ENCODE peak calls at places on chromosomes 7 and 10, in five cellular contexts. Q, A, O, T and C are unnamed samples.

GRCh38 chr10:114611617-114612016 is 46.5 kb downstream of the ABLIM1 start:
- DNase-seq in Q (no peak), A (no peak), O (no peak), T (peak), C (no peak)

GRCh38 chr7:55019691-55020480 is 1.1 kb downstream of the EGFR start:
- DNase-seq in Q (peak), A (peak), O (peak), T (peak), C (no peak)

GRCh38 chr7:38518516-38518915 is 112.7 kb downstream of the AMPH start:
- DNase-seq in Q (no peak), A (no peak), O (no peak), T (peak), C (no peak)

GRCh38 chr10:19195698-19196097 is 147.1 kb downstream of the MALRD1 start:
- DNase-seq in Q (no peak), A (no peak), O (no peak), T (no peak), C (no peak)

GRCh38 chr10:73798927-73799563 is 12.4 kb downstream of the NDST2 start:
- DNase-seq in Q (no peak), A (no peak), O (no peak), T (no peak), C (no peak)

GRCh38 chr10:117175215-117175900 is 21.9 kb upstream of the KCNK18 start:
- DNase-seq in Q (no peak), A (peak), O (no peak), T (no peak), C (no peak)

GRCh38 chr7:8042796-8043535 is 74.4 kb downstream of the GLCCI1 start:
- DNase-seq in Q (no peak), A (no peak), O (no peak), T (no peak), C (no peak)

GRCh38 chr10:78044179-78044578 is 10.5 kb downstream of the RPS24 start:
- DNase-seq in Q (no peak), A (no peak), O (no peak), T (peak), C (no peak)

GRCh38 chr7:52249741-52250140 is 785.7 kb upstream of the POM121L12 start:
- DNase-seq in Q (no peak), A (no peak), O (no peak), T (no peak), C (no peak)

DNA sequence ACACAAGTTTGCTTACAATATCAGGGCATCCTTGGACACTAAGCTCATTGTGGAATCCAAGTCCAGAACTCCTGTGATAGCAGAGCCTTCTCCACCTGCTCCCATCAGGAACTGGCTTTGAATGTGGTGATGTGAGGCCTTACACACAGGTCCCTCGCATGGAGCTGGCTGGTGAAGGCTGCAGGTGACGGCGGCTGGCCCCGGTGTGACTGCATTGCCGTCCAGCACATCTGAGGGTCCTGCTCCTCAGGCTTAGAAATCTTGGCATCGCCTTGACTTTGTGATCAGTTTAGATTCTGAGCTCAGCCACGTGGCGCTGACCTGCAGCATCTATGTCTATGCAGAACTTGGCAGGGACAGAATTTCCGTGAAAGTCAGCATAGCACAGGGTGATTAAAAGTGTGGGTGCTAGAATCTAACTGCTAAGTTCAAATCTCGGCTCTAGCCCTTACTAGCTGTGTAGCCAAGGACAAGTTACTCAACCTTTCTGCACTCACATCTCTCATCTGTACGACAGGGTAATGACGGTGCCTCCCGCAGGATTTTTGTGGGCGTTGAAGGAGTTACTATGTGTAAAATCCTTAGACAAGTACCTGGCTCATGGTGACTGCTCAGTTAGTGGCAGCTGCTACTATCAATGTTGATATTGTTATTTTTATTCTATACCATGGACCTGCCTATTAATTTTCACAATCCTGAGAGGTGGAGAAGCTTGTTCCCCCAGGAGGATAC is 26.6 kb downstream of the HKDC1 start:
- DNase-seq in Q (no peak), A (no peak), O (no peak), T (no peak), C (no peak)
- H3K4me3 ChIP-seq in Q (no peak), A (no peak), O (no peak), T (no peak), C (no peak)

GRCh38 chr7:108003591-108003935 is 602 bp upstream of the LAMB1 start:
- DNase-seq in Q (no peak), A (no peak), O (no peak), T (no peak), C (no peak)
- H3K4me3 ChIP-seq in Q (peak), A (no peak), O (peak), T (peak), C (peak)

DNA sequence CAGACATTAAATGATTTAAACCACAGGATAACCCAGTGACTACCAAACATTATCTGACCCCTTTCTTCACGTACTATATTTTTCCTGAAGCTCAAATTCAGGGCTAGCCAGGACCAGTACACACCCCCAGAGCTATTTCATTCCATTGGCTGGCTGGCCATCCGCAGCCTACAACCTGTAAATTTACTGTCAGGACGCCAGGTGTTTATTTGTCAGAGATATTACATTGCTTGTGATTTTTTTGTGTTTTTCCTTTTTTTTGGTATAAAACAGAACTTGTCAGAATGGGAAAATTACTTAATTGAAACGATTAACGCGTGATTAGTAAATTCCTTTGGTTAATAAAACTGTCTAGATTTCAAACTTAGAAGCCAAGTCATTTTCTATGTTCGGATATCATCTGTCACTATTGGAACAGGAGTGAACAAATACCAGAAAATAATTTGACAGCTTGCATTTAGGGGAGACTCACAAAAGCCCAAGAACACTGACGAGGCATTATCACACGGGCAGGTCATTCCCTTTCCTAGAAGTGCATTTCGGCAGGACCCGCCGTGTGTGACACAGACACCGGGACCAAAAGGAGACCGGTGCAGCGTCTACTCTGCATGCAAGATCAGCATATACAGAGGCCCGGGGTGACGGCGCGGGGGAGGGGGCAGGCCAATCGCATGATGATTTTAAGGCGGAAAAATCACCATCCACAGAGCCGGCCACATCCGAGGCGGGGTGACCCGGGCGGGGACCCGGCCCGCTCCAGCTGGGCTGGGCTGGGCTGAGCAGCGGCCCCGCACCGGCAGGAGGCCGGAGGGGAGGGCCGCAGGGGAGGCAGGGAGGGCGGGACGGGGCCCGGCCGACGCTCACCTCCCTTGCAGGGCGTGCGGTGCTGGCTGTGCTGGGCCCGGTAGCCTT is 926 bp downstream of the GLUD1 start:
- DNase-seq in Q (peak), A (peak), O (peak), T (peak), C (no peak)
- H3K4me3 ChIP-seq in Q (peak), A (peak), O (peak), T (peak), C (peak)

DNA sequence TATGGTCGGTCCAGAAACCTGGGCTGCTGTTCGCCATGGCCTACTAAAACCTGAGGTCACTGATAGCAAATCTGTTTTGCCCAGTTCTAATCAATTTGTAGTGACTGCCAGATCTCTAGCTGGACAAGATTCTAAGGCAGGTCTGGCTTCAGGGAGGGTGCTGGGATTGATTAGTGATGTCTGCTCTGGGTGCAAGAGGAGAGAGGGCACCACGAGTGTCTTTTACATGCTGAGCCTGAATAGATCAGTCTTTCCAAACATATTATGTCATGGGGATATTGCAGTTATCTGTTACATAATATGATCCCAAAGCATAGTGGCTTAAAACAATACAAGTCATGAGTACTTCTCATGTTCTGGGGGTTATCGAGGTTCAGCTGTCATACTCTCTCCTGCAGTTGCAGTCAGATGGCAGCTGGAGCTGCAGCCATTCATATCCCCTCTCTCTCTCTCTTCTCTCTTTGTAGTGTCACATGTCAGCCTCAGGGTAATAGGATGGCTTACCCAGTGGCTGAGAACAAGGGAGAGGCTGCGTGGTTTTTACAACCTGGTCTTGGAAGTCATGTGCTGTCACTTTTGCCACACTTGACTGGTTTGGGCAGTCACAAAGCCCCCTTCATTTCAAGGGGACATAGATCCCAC is 26.0 kb downstream of the SLC29A3 start:
- DNase-seq in Q (no peak), A (peak), O (no peak), T (no peak), C (no peak)
- H3K4me3 ChIP-seq in Q (no peak), A (no peak), O (no peak), T (no peak), C (no peak)

GRCh38 chr10:131978851-131979250 is 2.9 kb downstream of the BNIP3 start:
- DNase-seq in Q (no peak), A (no peak), O (no peak), T (no peak), C (no peak)

GRCh38 chr10:131980321-131980720 is 1.4 kb downstream of the BNIP3 start:
- DNase-seq in Q (no peak), A (no peak), O (no peak), T (no peak), C (no peak)

GRCh38 chr10:131979336-131979735 is 2.4 kb downstream of the BNIP3 start:
- DNase-seq in Q (no peak), A (no peak), O (no peak), T (no peak), C (no peak)

GRCh38 chr10:131980757-131981428 is 830 bp downstream of the BNIP3 start:
- DNase-seq in Q (no peak), A (peak), O (no peak), T (peak), C (no peak)

DNA sequence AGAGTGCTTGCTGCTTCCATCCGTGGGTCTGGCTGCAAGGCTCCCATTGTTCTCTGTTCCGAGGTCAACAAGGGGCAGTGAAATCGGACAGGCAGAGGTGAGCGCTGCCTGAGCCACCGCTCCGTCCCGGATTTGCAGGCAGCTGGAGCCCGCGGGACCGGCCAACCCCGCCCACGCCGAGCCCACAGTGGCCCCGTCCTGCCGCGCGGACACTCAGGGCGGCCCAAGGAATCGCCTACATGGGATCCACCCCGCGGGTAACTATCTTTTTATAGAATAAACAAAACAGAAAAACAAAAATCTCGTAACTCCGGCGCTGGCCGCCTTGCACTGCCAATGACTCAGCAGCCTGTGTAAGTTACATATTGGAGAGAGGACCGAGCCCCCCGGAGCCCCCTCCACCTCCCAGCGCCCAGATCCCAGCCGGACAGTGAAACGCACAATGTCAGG is 1.9 kb downstream of the BNIP3 start:
- DNase-seq in Q (no peak), A (no peak), O (no peak), T (peak), C (no peak)
- H3K4me3 ChIP-seq in Q (peak), A (no peak), O (no peak), T (peak), C (peak)